ENCODE peak calls at places on chromosome 11, in eight cellular contexts. U is IMR-90; D is stimulated activated naive CD8-positive, alpha-beta T cell treated with anti-CD3 and anti-CD28 coated beads, Interleukin-15, Interleukin-2, amounts not matched to agents 100 U/mL and 50 U/mL, for 24 hours; Z is activated naive CD4-positive, alpha-beta T cell; L is effector memory CD8-positive, alpha-beta T cell; E is A549; Q is fibroblast of lung; T is NCI-H1694. V is an unnamed sample.

GRCh38 chr11:115612331-115612730 is 108.1 kb upstream of the CADM1 start:
- DNase-seq in U (peak), D (no peak), Z (no peak), L (no peak), E (no peak), Q (peak), T (no peak), V (no peak)

GRCh38 chr11:1619449-1619848 is 2.5 kb downstream of the KRTAP5-4 start:
- DNase-seq in U (peak), D (no peak), Z (no peak), L (no peak), E (no peak), Q (no peak), T (no peak), V (no peak)

GRCh38 chr11:116335078-116335477 is 437.7 kb downstream of the BUD13 start:
- DNase-seq in U (no peak), D (no peak), Z (no peak), L (no peak), E (no peak), Q (no peak), T (no peak), V (no peak)

GRCh38 chr11:47980093-47980906 is at the start of gene PTPRJ:
- DNase-seq in U (peak), D (peak), Z (peak), L (peak), E (peak), Q (peak), T (no peak), V (peak)

GRCh38 chr11:131544591-131544990 is 174.2 kb downstream of the NTM start:
- DNase-seq in U (no peak), D (no peak), Z (no peak), L (no peak), E (no peak), Q (no peak), T (no peak), V (no peak)

GRCh38 chr11:58740447-58740846 is 8.7 kb upstream of the GLYAT start:
- DNase-seq in U (no peak), D (no peak), Z (no peak), L (no peak), E (no peak), Q (no peak), T (no peak), V (no peak)

GRCh38 chr11:34148504-34149165 is 43.2 kb downstream of the NAT10 start:
- DNase-seq in U (no peak), D (no peak), Z (no peak), L (no peak), E (no peak), Q (no peak), T (no peak), V (peak)

GRCh38 chr11:119417726-119418540 is 5.0 kb downstream of the THY1 start:
- DNase-seq in U (peak), D (no peak), Z (no peak), L (no peak), E (no peak), Q (peak), T (no peak), V (no peak)

GRCh38 chr11:12539570-12539969 is 134.7 kb upstream of the TEAD1 start:
- DNase-seq in U (peak), D (no peak), Z (no peak), L (no peak), E (peak), Q (peak), T (no peak), V (no peak)

GRCh38 chr11:12180257-12181205 is 70.1 kb downstream of the MICAL2 start:
- DNase-seq in U (no peak), D (no peak), Z (no peak), L (no peak), E (no peak), Q (no peak), T (no peak), V (no peak)

GRCh38 chr11:14612624-14613023 is 31.0 kb upstream of the PDE3B start:
- DNase-seq in U (no peak), D (no peak), Z (no peak), L (no peak), E (no peak), Q (no peak), T (no peak), V (no peak)

GRCh38 chr11:14119357-14119756 is 156.8 kb downstream of the SPON1 start:
- DNase-seq in U (no peak), D (peak), Z (no peak), L (no peak), E (no peak), Q (no peak), T (no peak), V (no peak)

GRCh38 chr11:18144243-18144642 is 11.9 kb downstream of the MRGPRX3 start:
- DNase-seq in U (peak), D (no peak), Z (no peak), L (no peak), E (no peak), Q (no peak), T (no peak), V (no peak)

GRCh38 chr11:102453286-102453797 is 777 bp upstream of the TMEM123 start:
- DNase-seq in U (no peak), D (no peak), Z (no peak), L (no peak), E (no peak), Q (no peak), T (no peak), V (no peak)

GRCh38 chr11:120098503-120099054 is 39.3 kb downstream of the TRIM29 start:
- DNase-seq in U (no peak), D (no peak), Z (no peak), L (no peak), E (no peak), Q (no peak), T (no peak), V (no peak)

GRCh38 chr11:119873761-119874421 is 144.9 kb upstream of the NECTIN1 start:
- DNase-seq in U (no peak), D (no peak), Z (no peak), L (no peak), E (no peak), Q (no peak), T (no peak), V (peak)

GRCh38 chr11:46537121-46537520 is 56.7 kb downstream of the AMBRA1 start:
- DNase-seq in U (peak), D (no peak), Z (no peak), L (no peak), E (peak), Q (peak), T (no peak), V (no peak)

GRCh38 chr11:296206-296975 is 2.9 kb downstream of the IFITM5 start:
- DNase-seq in U (no peak), D (no peak), Z (no peak), L (no peak), E (no peak), Q (no peak), T (no peak), V (peak)

GRCh38 chr11:32225491-32226285 is 134.8 kb downstream of the RCN1 start:
- DNase-seq in U (no peak), D (no peak), Z (no peak), L (no peak), E (no peak), Q (no peak), T (no peak), V (no peak)